ENCODE peak calls at places on chromosomes 3 and 15, in five cellular contexts. D, G, U, Q and N are unnamed samples.

GRCh38 chr3:63500196-63500595 is 152.3 kb upstream of the SNTN start:
- DNase-seq in G (no peak), D (no peak), Q (no peak), U (no peak), N (no peak)

GRCh38 chr3:143321058-143321769 is 201.6 kb downstream of the CHST2 start:
- DNase-seq in Q (no peak), U (no peak), D (no peak), G (no peak), N (no peak)

GRCh38 chr15:99954361-99955180 is 221.3 kb upstream of the LYSMD4 start:
- DNase-seq in D (no peak), Q (no peak), G (no peak), U (no peak), N (peak)

GRCh38 chr3:119673875-119674274 is 3.3 kb downstream of the COX17 start:
- DNase-seq in U (no peak), D (no peak), G (no peak), Q (no peak), N (no peak)

GRCh38 chr3:31668258-31668657 is 135.5 kb downstream of the STT3B start:
- DNase-seq in U (no peak), D (no peak), G (no peak), Q (no peak), N (no peak)

GRCh38 chr3:111787556-111788463 is 71.3 kb upstream of the PHLDB2 start:
- DNase-seq in G (no peak), Q (no peak), U (no peak), D (no peak), N (no peak)

GRCh38 chr3:153209596-153209995 is 47.6 kb downstream of the RAP2B start:
- DNase-seq in Q (peak), U (no peak), G (peak), D (peak), N (peak)

GRCh38 chr15:57485869-57486268 is 105.8 kb upstream of the MYZAP start:
- DNase-seq in D (peak), Q (peak), G (peak), U (no peak), N (peak)

GRCh38 chr3:13879946-13880810 is at the start of gene WNT7A:
- DNase-seq in Q (peak), G (no peak), D (no peak), U (peak), N (peak)

GRCh38 chr3:120956143-120956542 is 48.1 kb downstream of the STXBP5L start:
- DNase-seq in G (no peak), U (no peak), D (no peak), Q (no peak), N (no peak)

GRCh38 chr3:119184808-119185690 is 11.7 kb downstream of the UPK1B start:
- DNase-seq in Q (peak), U (no peak), D (no peak), G (no peak), N (no peak)

GRCh38 chr15:85587707-85588441 is 206.9 kb downstream of the KLHL25 start:
- DNase-seq in Q (peak), D (no peak), U (no peak), G (peak), N (no peak)

GRCh38 chr3:20141841-20142240 is 44.2 kb downstream of the SGO1 start:
- DNase-seq in Q (peak), D (no peak), G (no peak), U (peak), N (peak)

GRCh38 chr3:31232049-31233040 is 300.4 kb upstream of the STT3B start:
- DNase-seq in U (no peak), G (no peak), Q (peak), D (no peak), N (no peak)

GRCh38 chr3:21331321-21331720 is 419.7 kb downstream of the ZNF385D start:
- DNase-seq in G (no peak), D (no peak), Q (peak), U (no peak), N (peak)

GRCh38 chr3:134710313-134710680 is 59.5 kb upstream of the KY start:
- DNase-seq in G (no peak), D (no peak), Q (peak), U (no peak), N (no peak)

GRCh38 chr3:159787191-159787590 is 201.4 kb upstream of the IL12A start:
- DNase-seq in G (peak), D (no peak), U (no peak), Q (peak), N (peak)

GRCh38 chr3:41404601-41405000 is 205.3 kb downstream of the CTNNB1 start:
- DNase-seq in D (no peak), G (no peak), U (no peak), Q (no peak), N (no peak)

GRCh38 chr15:96564546-96564945 is 234.0 kb downstream of the NR2F2 start:
- DNase-seq in Q (peak), U (no peak), G (no peak), D (no peak), N (no peak)

GRCh38 chr3:126683506-126683905 is 20.5 kb upstream of the CHCHD6 start:
- DNase-seq in U (no peak), Q (no peak), G (no peak), D (no peak), N (peak)

GRCh38 chr15:33293619-33294309 is 17.0 kb upstream of the RYR3 start:
- DNase-seq in Q (peak), U (no peak), D (no peak), G (no peak), N (peak)

GRCh38 chr15:41918506-41919126 is 24.8 kb upstream of the SPTBN5 start:
- DNase-seq in U (no peak), G (no peak), Q (no peak), D (no peak), N (no peak)

GRCh38 chr15:68431792-68432401 is at the start of gene ITGA11:
- DNase-seq in Q (peak), D (no peak), G (no peak), U (peak), N (peak)

GRCh38 chr15:72199721-72200212 is 2.2 kb upstream of the GRAMD2A start:
- DNase-seq in G (peak), D (no peak), Q (peak), U (peak), N (peak)

GRCh38 chr3:75035146-75035545 is 420.7 kb upstream of the CNTN3 start:
- DNase-seq in D (no peak), Q (no peak), G (no peak), U (no peak), N (peak)

GRCh38 chr15:99732711-99733267 is 448 bp downstream of the LYSMD4 start:
- DNase-seq in U (no peak), G (no peak), Q (no peak), D (no peak), N (no peak)

GRCh38 chr15:64634020-64634419 is 141.4 kb downstream of the RBPMS2 start:
- DNase-seq in G (no peak), Q (no peak), D (no peak), U (peak), N (peak)

GRCh38 chr3:153462550-153462949 is 300.5 kb downstream of the RAP2B start:
- DNase-seq in G (no peak), Q (no peak), U (no peak), D (no peak), N (no peak)

GRCh38 chr15:66233487-66234415 is 19.8 kb downstream of the MEGF11 start:
- DNase-seq in Q (peak), U (no peak), G (peak), D (no peak), N (peak)

GRCh38 chr15:98312913-98313312 is 335.4 kb upstream of the IGF1R start:
- DNase-seq in G (no peak), D (no peak), U (no peak), Q (no peak), N (no peak)

GRCh38 chr3:172655388-172655787 is 55.5 kb downstream of the NCEH1 start:
- DNase-seq in U (no peak), G (no peak), D (no peak), Q (no peak), N (no peak)

GRCh38 chr15:81825136-81825535 is 220.7 kb downstream of the MEX3B start:
- DNase-seq in Q (no peak), G (no peak), U (no peak), D (no peak), N (no peak)

GRCh38 chr15:83207622-83208356 is at the start of gene HDGFL3:
- DNase-seq in U (peak), Q (peak), D (no peak), G (no peak), N (peak)

GRCh38 chr15:31382693-31383005 is 56.0 kb downstream of the KLF13 start:
- DNase-seq in D (no peak), Q (no peak), U (no peak), G (no peak), N (no peak)

GRCh38 chr3:54120657-54121403 is 1.5 kb upstream of the CACNA2D3 start:
- DNase-seq in D (no peak), G (no peak), Q (peak), U (no peak), N (peak)

DNA sequence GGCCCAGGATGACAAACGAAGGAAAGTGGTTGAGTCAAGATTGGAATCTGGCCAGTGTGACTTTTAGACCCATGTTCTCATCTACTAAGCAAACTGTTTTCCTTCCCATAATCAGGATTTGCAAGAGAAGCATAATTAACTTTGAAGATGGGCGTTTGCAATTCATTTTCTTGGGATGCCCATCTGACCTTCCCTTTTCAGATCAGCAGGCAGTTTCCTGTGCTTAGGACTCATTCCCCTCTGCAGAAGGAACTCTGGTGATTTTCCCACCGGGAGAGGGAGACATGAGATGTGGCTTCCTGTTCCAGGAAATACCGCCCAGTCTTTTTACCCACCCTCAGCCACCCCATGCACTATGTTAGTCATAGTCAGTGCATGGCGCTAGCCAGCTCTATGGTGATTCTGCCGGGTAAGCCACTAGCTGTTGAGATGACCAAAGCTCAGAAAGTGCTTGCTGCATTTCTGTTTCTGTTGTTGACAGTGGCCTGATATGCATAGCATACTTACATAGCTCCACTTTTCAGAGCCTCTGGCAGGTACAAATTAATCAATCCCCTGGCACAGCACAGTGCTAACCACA is 129.4 kb downstream of the VGLL4 start:
- DNase-seq in G (no peak), U (no peak), Q (peak), D (no peak), N (no peak)
- H3K9ac ChIP-seq in G (no peak), U (no peak), Q (peak), D (no peak), N (no peak)

GRCh38 chr3:58629629-58630028 is 36.9 kb downstream of the FAM3D start:
- DNase-seq in G (no peak), Q (no peak), D (no peak), U (no peak), N (no peak)

GRCh38 chr3:58626841-58627579 is 39.6 kb downstream of the FAM3D start:
- DNase-seq in D (no peak), U (no peak), Q (no peak), G (no peak), N (no peak)

GRCh38 chr3:58627580-58627894 is 39.0 kb downstream of the FAM3D start:
- DNase-seq in U (no peak), G (no peak), D (no peak), Q (no peak), N (no peak)

GRCh38 chr3:58628823-58629562 is 37.6 kb downstream of the FAM3D start:
- DNase-seq in Q (peak), D (no peak), G (no peak), U (no peak), N (no peak)

DNA sequence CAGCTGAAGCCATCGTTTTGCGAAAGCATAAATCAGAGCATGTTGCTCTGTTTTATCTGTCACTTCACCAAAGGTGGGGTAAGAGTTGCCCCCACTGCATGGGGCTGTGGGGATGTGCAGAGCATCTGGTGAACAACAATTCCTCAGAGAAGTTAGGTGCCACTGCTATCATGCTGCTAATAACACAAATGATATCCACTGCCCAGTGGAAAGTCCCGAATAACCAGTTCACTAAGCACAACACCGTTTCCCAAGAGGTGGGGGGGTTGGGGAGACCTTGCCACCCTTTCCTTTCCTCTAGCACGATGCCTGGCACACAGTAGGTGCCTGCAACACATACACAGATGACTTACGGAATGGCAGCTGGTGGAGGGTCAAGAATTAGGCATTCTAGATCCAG is 38.6 kb downstream of the FAM3D start:
- DNase-seq in U (no peak), D (no peak), G (no peak), Q (no peak), N (no peak)
- H3K9ac ChIP-seq in U (no peak), D (no peak), G (no peak), Q (no peak), N (no peak)

GRCh38 chr15:49673861-49674260 is 53.0 kb downstream of the DTWD1 start:
- DNase-seq in G (no peak), U (no peak), D (no peak), Q (peak), N (no peak)
- H3K9ac ChIP-seq in G (no peak), U (no peak), D (no peak), Q (peak), N (no peak)

GRCh38 chr3:101725192-101725889 is 927 bp downstream of the CEP97 start:
- DNase-seq in G (no peak), U (peak), D (no peak), Q (peak), N (peak)

GRCh38 chr3:101724329-101725191 is at the start of gene CEP97:
- DNase-seq in D (peak), U (peak), G (peak), Q (peak), N (peak)

GRCh38 chr3:101720851-101721649 is 3.4 kb upstream of the CEP97 start:
- DNase-seq in Q (peak), D (no peak), G (no peak), U (no peak), N (no peak)

GRCh38 chr3:101721650-101721917 is 2.8 kb upstream of the CEP97 start:
- DNase-seq in D (no peak), U (no peak), G (no peak), Q (no peak), N (no peak)

DNA sequence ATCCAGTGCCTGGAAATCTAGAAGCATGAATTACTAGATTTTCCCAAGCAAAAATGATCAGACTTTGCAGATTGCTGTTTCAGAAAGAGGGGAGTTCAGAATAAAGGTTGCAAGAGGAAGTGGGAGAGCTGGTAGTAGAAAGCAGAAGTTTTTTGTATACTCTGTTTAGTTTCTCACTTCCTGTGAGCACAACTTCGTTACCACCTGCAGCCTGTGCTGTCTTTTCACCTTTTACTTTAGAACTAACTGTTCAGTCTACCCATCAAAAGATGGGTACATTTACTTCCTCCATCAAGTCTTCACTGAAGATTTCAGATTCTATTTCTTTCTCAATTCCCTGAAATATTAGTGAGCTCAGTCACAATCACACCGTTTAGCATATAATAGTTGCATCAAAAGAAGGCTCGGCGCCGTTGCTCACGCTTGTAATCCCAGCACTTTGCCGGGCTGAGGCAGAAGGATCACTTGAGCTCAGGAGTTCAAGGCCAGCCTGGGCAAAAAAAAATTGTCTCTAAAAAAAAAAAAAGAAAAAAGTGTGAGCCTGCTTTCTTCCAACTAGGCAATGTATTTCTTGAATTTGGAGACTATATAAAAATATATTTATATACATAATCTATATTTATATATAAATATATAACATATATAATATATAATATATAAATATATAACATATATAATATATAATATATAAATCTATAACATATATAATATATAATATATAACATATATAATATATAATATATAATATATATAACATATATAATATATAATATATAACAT is 1.8 kb upstream of the CEP97 start:
- DNase-seq in Q (no peak), D (no peak), U (no peak), G (no peak), N (no peak)
- H3K9ac ChIP-seq in Q (no peak), D (no peak), U (no peak), G (no peak), N (no peak)

DNA sequence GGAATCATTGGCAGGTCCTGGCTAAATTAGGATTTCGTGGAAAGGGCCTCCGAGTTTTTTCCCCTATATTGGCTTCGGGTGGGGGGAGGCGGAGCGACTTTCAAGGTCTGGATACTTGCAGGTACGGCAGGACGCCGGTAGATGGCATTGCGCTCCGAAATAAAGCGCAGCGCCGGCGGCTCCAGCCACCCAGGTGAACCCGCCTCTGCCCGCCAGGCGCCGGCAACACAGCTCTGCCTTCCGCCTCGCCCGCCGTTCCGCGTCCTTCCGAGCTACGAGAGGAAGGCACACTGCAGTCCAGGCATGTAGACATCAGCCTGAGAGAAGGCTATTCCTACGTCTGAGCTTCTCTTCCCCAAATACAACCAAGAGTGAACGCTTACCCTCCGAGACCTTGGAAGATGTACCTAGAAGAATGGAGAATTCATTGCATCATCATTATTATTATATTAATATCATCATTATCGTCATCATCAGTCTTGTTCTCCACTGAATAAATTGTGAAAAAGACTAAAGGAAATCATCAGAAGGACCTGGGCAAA is 514.1 kb downstream of the MECOM start:
- DNase-seq in D (peak), Q (peak), G (peak), U (peak), N (peak)
- H3K9ac ChIP-seq in D (no peak), Q (peak), G (no peak), U (no peak), N (peak)

GRCh38 chr3:187949093-187949820 is 204.0 kb upstream of the BCL6 start:
- DNase-seq in D (no peak), U (no peak), G (no peak), Q (no peak), N (no peak)

GRCh38 chr3:187950671-187951070 is 203.3 kb upstream of the LPP start:
- DNase-seq in U (no peak), G (no peak), D (no peak), Q (no peak), N (no peak)

GRCh38 chr3:187946031-187946691 is 200.9 kb upstream of the BCL6 start:
- DNase-seq in U (no peak), G (no peak), D (no peak), Q (peak), N (no peak)

GRCh38 chr3:187946981-187947380 is 201.7 kb upstream of the BCL6 start:
- DNase-seq in Q (no peak), U (no peak), D (no peak), G (no peak), N (no peak)

DNA sequence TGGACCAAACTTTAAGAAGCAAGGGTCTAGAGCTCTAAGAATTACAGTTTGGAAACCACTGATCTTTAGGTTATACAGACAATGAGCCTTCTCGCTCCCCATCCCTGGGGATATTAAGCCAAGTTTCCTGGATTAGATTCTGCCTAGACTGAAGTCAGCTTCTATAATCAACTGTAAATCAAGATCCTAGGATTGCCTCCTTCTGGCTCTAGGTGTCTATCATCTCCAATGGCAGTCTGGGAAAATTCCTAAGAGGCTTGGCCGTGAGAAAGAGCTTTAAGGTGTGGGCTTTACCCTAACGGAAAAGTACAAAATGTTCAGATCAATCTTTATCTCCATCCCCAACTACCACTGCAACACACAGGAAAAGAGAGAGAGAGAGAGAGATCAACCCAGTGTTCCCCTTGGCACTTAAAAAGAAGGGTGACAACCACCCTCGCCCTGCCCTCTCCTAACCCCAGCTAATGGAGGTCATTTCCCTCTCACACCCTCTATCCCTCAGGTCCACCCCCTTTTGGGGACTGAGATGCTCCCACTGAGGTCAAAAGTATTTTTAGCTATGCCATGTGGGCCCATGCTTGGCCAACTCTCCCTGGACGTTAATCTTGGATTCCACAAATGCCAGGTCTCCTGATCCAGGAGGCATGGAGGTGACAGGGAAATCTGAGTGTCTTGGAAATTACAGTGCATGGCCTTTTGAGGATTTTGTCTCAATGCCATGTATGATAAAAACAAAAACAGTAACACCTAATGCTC is 202.8 kb upstream of the BCL6 start:
- DNase-seq in U (no peak), D (no peak), G (no peak), Q (no peak), N (no peak)
- H3K9ac ChIP-seq in U (no peak), D (no peak), G (no peak), Q (no peak), N (no peak)